ENCODE peak calls at places on chromosomes 13 and 19, in seven cellular contexts. One of them, this sample, is unnamed.
A peak's percentile ranks its signal among the peaks of the same experiment; 100 is the strongest.

GRCh38 chr19:16445238-16446107 is 26.3 kb downstream of the EPS15L1 start:
- DNase-seq in nucleus accumbens: no peak
- DNase-seq in activated T-cell treated with anti-CD3 and anti-CD28 coated beads, Interleukin-2, amount 50 U/mL, for 24 hours: no peak
- DNase-seq in T1000: no peak
- DNase-seq in adrenal gland: no peak
- DNase-seq in psoas muscle: no peak
- DNase-seq in thoracic aorta: no peak
- DNase-seq in this sample: no peak

GRCh38 chr13:24159921-24160324 is 597 bp upstream of the SPATA13 start:
- DNase-seq in T1000: no peak
- DNase-seq in adrenal gland: no peak
- DNase-seq in nucleus accumbens: no peak
- DNase-seq in thoracic aorta: no peak
- DNase-seq in psoas muscle: no peak
- DNase-seq in activated T-cell treated with anti-CD3 and anti-CD28 coated beads, Interleukin-2, amount 50 U/mL, for 24 hours: no peak
- DNase-seq in this sample: no peak

GRCh38 chr19:8158411-8159074 is 9.2 kb upstream of the FBN3 start:
- DNase-seq in nucleus accumbens: peak; percentile 5
- DNase-seq in T1000: no peak
- DNase-seq in adrenal gland: peak; percentile 70
- DNase-seq in thoracic aorta: peak; percentile 9
- DNase-seq in activated T-cell treated with anti-CD3 and anti-CD28 coated beads, Interleukin-2, amount 50 U/mL, for 24 hours: peak; percentile 40
- DNase-seq in psoas muscle: no peak
- DNase-seq in this sample: no peak

GRCh38 chr13:42996584-42996983 is 4.5 kb upstream of the EPSTI1 start:
- DNase-seq in nucleus accumbens: no peak
- DNase-seq in T1000: no peak
- DNase-seq in activated T-cell treated with anti-CD3 and anti-CD28 coated beads, Interleukin-2, amount 50 U/mL, for 24 hours: no peak
- DNase-seq in psoas muscle: no peak
- DNase-seq in adrenal gland: no peak
- DNase-seq in thoracic aorta: no peak
- DNase-seq in this sample: no peak

GRCh38 chr19:58572026-58572817 is 913 bp downstream of the MZF1 start:
- DNase-seq in nucleus accumbens: no peak
- DNase-seq in T1000: no peak
- DNase-seq in activated T-cell treated with anti-CD3 and anti-CD28 coated beads, Interleukin-2, amount 50 U/mL, for 24 hours: no peak
- DNase-seq in psoas muscle: no peak
- DNase-seq in thoracic aorta: no peak
- DNase-seq in adrenal gland: no peak
- DNase-seq in this sample: no peak

GRCh38 chr13:31912641-31913401 is 118.8 kb upstream of the FRY start:
- DNase-seq in thoracic aorta: no peak
- DNase-seq in adrenal gland: no peak
- DNase-seq in psoas muscle: no peak
- DNase-seq in T1000: no peak
- DNase-seq in nucleus accumbens: no peak
- DNase-seq in activated T-cell treated with anti-CD3 and anti-CD28 coated beads, Interleukin-2, amount 50 U/mL, for 24 hours: no peak
- DNase-seq in this sample: no peak

GRCh38 chr13:72953391-72953960 is 105.3 kb upstream of the KLF5 start:
- DNase-seq in thoracic aorta: no peak
- DNase-seq in psoas muscle: no peak
- DNase-seq in nucleus accumbens: no peak
- DNase-seq in activated T-cell treated with anti-CD3 and anti-CD28 coated beads, Interleukin-2, amount 50 U/mL, for 24 hours: no peak
- DNase-seq in T1000: no peak
- DNase-seq in adrenal gland: no peak
- DNase-seq in this sample: no peak

GRCh38 chr19:31340059-31341025 is 8.9 kb downstream of the TSHZ3 start:
- DNase-seq in nucleus accumbens: no peak
- DNase-seq in adrenal gland: no peak
- DNase-seq in activated T-cell treated with anti-CD3 and anti-CD28 coated beads, Interleukin-2, amount 50 U/mL, for 24 hours: no peak
- DNase-seq in thoracic aorta: no peak
- DNase-seq in psoas muscle: no peak
- DNase-seq in T1000: no peak
- DNase-seq in this sample: no peak

GRCh38 chr19:21586341-21587116 is 81.1 kb downstream of the ZNF429 start:
- DNase-seq in nucleus accumbens: no peak
- DNase-seq in adrenal gland: peak; percentile 35
- DNase-seq in T1000: no peak
- DNase-seq in activated T-cell treated with anti-CD3 and anti-CD28 coated beads, Interleukin-2, amount 50 U/mL, for 24 hours: peak; percentile 48
- DNase-seq in thoracic aorta: no peak
- DNase-seq in psoas muscle: peak; percentile 18
- DNase-seq in this sample: peak; percentile 7

GRCh38 chr19:17296278-17296677 is 6.9 kb downstream of the ABHD8 start:
- DNase-seq in adrenal gland: peak; percentile 73
- DNase-seq in nucleus accumbens: no peak
- DNase-seq in thoracic aorta: no peak
- DNase-seq in psoas muscle: no peak
- DNase-seq in T1000: no peak
- DNase-seq in activated T-cell treated with anti-CD3 and anti-CD28 coated beads, Interleukin-2, amount 50 U/mL, for 24 hours: no peak
- DNase-seq in this sample: no peak

GRCh38 chr19:10553943-10554381 is 10.3 kb downstream of the ATG4D start:
- DNase-seq in psoas muscle: no peak
- DNase-seq in activated T-cell treated with anti-CD3 and anti-CD28 coated beads, Interleukin-2, amount 50 U/mL, for 24 hours: peak; percentile 64
- DNase-seq in nucleus accumbens: no peak
- DNase-seq in thoracic aorta: no peak
- DNase-seq in adrenal gland: no peak
- DNase-seq in T1000: no peak
- DNase-seq in this sample: no peak

GRCh38 chr19:50333235-50333736 is 4.1 kb upstream of the KCNC3 start:
- DNase-seq in adrenal gland: peak; percentile 81
- DNase-seq in activated T-cell treated with anti-CD3 and anti-CD28 coated beads, Interleukin-2, amount 50 U/mL, for 24 hours: peak; percentile 92
- DNase-seq in thoracic aorta: peak; percentile 56
- DNase-seq in T1000: no peak
- DNase-seq in nucleus accumbens: peak; percentile 93
- DNase-seq in psoas muscle: peak; percentile 86
- DNase-seq in this sample: peak; percentile 89

This sample was measured in substantia nigra.